ENCODE peak calls at places on chromosomes 6 and 20, in four cellular contexts. B is A549; C is Calu3; W is stimulated activated CD8-positive, alpha-beta memory T cell treated with anti-CD3 and anti-CD28 coated beads, Interleukin-15, amount 100 ng/mL, for 24 hours. Q is an unnamed sample.

GRCh38 chr6:15796844-15797243 is 134.0 kb upstream of the DTNBP1 start:
- DNase-seq in W (no peak), C (no peak), B (no peak), Q (no peak)

GRCh38 chr20:9156529-9157280 is 87.8 kb downstream of the PLCB4 start:
- DNase-seq in C (no peak), W (no peak), B (no peak), Q (no peak)

GRCh38 chr20:5767493-5768098 is 17.4 kb downstream of the SHLD1 start:
- DNase-seq in C (no peak), W (no peak), B (no peak), Q (no peak)

GRCh38 chr20:64102647-64103354 is 4.6 kb downstream of the NPBWR2 start:
- DNase-seq in W (no peak), C (no peak), B (no peak), Q (peak; percentile 35)

GRCh38 chr20:16576219-16576618 is 3.0 kb upstream of the KIF16B start:
- DNase-seq in B (peak; percentile 52), C (no peak), W (no peak), Q (no peak)

GRCh38 chr20:47204008-47204745 is 152.3 kb downstream of the ZMYND8 start:
- DNase-seq in B (no peak), C (peak; percentile 88), W (no peak), Q (no peak)

GRCh38 chr20:36607586-36608387 is 2.2 kb downstream of the RAB5IF start:
- DNase-seq in C (peak; percentile 66), B (peak; percentile 13), W (no peak), Q (no peak)

GRCh38 chr6:125155344-125155743 is 1.8 kb downstream of the TPD52L1 start:
- DNase-seq in W (no peak), B (no peak), C (no peak), Q (no peak)

GRCh38 chr20:52434041-52434425 is 242.5 kb upstream of the ZFP64 start:
- DNase-seq in B (no peak), W (no peak), C (no peak), Q (no peak)

GRCh38 chr20:561437-562231 is 18.0 kb upstream of the CSNK2A1 start:
- DNase-seq in W (no peak), C (peak; percentile 70), B (peak; percentile 87), Q (no peak)

GRCh38 chr6:55578537-55579363 is at the start of gene HMGCLL1:
- DNase-seq in C (peak; percentile 61), B (peak; percentile 31), W (no peak), Q (peak; percentile 66)

GRCh38 chr6:170088349-170088951 is 202.4 kb downstream of the DLL1 start:
- DNase-seq in W (no peak), B (no peak), C (no peak), Q (peak; percentile 51)

GRCh38 chr20:25219365-25219764 is 23.9 kb downstream of the ENTPD6 start:
- DNase-seq in W (no peak), B (no peak), C (no peak), Q (no peak)

GRCh38 chr20:44033344-44033743 is 118.7 kb downstream of the TOX2 start:
- DNase-seq in B (no peak), C (no peak), W (no peak), Q (no peak)

GRCh38 chr6:89290401-89291155 is 24.5 kb downstream of the GABRR2 start:
- DNase-seq in W (no peak), B (no peak), C (no peak), Q (no peak)

GRCh38 chr20:36631651-36632050 is 14.3 kb downstream of the SLA2 start:
- DNase-seq in C (no peak), B (no peak), W (no peak), Q (no peak)

GRCh38 chr6:144746902-144747469 is 461.9 kb downstream of the UTRN start:
- DNase-seq in B (no peak), C (no peak), W (no peak), Q (no peak)

GRCh38 chr6:130677766-130678165 is 149.4 kb upstream of the SMLR1 start:
- DNase-seq in B (no peak), C (no peak), W (no peak), Q (no peak)

GRCh38 chr20:63024573-63025392 is 18.0 kb upstream of the BHLHE23 start:
- DNase-seq in W (no peak), B (no peak), C (no peak), Q (peak; percentile 19)

GRCh38 chr6:13725570-13725969 is 13.9 kb upstream of the RANBP9 start:
- DNase-seq in C (peak; percentile 69), W (no peak), B (no peak), Q (no peak)

GRCh38 chr6:165662671-165663282 is at the start of gene PDE10A:
- DNase-seq in W (no peak), B (peak; percentile 81), C (peak; percentile 79), Q (peak; percentile 55)

GRCh38 chr6:89932245-89932802 is 38.1 kb downstream of the GJA10 start:
- DNase-seq in B (no peak), C (no peak), W (no peak), Q (no peak)

GRCh38 chr6:64217721-64218603 is 582.4 kb downstream of the PHF3 start:
- DNase-seq in C (no peak), B (no peak), W (no peak), Q (no peak)

GRCh38 chr6:65182681-65183080 is 524.3 kb downstream of the EYS start:
- DNase-seq in C (no peak), W (no peak), B (no peak), Q (no peak)

Q was measured in aorta.